ENCODE peak calls at places on chromosomes 13 and 19, in eight cellular contexts. V, B, A, Y, E, C, O and L are unnamed samples.

GRCh38 chr19:3275068-3275582 is 50.7 kb downstream of the CELF5 start:
- DNase-seq in Y (no peak), E (no peak), A (no peak), B (no peak), O (peak; percentile 10), V (no peak), C (no peak), L (no peak)

GRCh38 chr13:64810701-64811258 is 2419.4 kb downstream of the PCDH9 start:
- DNase-seq in V (no peak), A (no peak), E (no peak), O (peak; percentile 62), Y (no peak), C (peak; percentile 30), B (no peak), L (no peak)

GRCh38 chr13:52842440-52842839 is 6.0 kb downstream of the PCDH8 start:
- DNase-seq in A (no peak), B (no peak), V (no peak), Y (no peak), E (no peak), O (no peak), C (no peak), L (no peak)

GRCh38 chr19:29379257-29379986 is 146.4 kb upstream of the VSTM2B start:
- DNase-seq in C (no peak), A (no peak), O (no peak), E (no peak), Y (no peak), B (no peak), V (peak; percentile 6), L (peak; percentile 4)

GRCh38 chr13:71316964-71317363 is 550.0 kb downstream of the DACH1 start:
- DNase-seq in O (no peak), A (no peak), B (no peak), Y (no peak), C (no peak), V (no peak), E (no peak), L (no peak)

GRCh38 chr13:20826810-20827560 is 53.2 kb upstream of the EEF1AKMT1 start:
- DNase-seq in O (no peak), V (no peak), Y (no peak), C (peak; percentile 54), B (no peak), E (no peak), A (no peak), L (no peak)

GRCh38 chr13:73945871-73946270 is 188.3 kb downstream of the KLF12 start:
- DNase-seq in V (no peak), A (peak; percentile 36), C (peak; percentile 57), E (no peak), Y (peak; percentile 59), B (peak; percentile 77), O (no peak), L (no peak)

GRCh38 chr19:58304255-58304654 is 922 bp upstream of the ERVK3-1 start:
- DNase-seq in A (no peak), B (no peak), O (no peak), V (no peak), E (no peak), Y (no peak), C (no peak), L (no peak)

GRCh38 chr13:99435116-99435515 is 66.2 kb upstream of the TM9SF2 start:
- DNase-seq in Y (no peak), E (no peak), B (no peak), V (no peak), C (no peak), O (no peak), A (no peak), L (no peak)

GRCh38 chr13:112722433-112723250 is 32.8 kb downstream of the ATP11A start:
- DNase-seq in C (peak; percentile 96), B (no peak), V (peak; percentile 74), Y (no peak), E (peak; percentile 90), O (peak; percentile 77), A (peak; percentile 75), L (no peak)

GRCh38 chr13:48784906-48785555 is 131.3 kb downstream of the CYSLTR2 start:
- DNase-seq in C (peak; percentile 70), V (no peak), E (no peak), A (no peak), B (no peak), O (no peak), Y (no peak), L (no peak)

GRCh38 chr19:39032164-39032918 is at the start of gene FBXO27:
- DNase-seq in A (peak; percentile 12), C (peak; percentile 21), O (peak; percentile 33), V (peak; percentile 52), B (no peak), E (no peak), Y (peak; percentile 61), L (peak; percentile 58)

GRCh38 chr13:24208314-24208713 is 47.8 kb downstream of the SPATA13 start:
- DNase-seq in A (no peak), E (peak; percentile 69), B (no peak), O (peak; percentile 91), Y (no peak), C (peak; percentile 90), V (no peak), L (no peak)

GRCh38 chr19:54478677-54479266 is 5.7 kb upstream of the CDC42EP5 start:
- DNase-seq in B (no peak), E (no peak), V (no peak), Y (peak; percentile 39), O (peak; percentile 61), C (peak; percentile 36), A (no peak), L (no peak)

GRCh38 chr19:58227964-58228583 is 640 bp upstream of the ZNF544 start:
- DNase-seq in E (no peak), V (no peak), Y (no peak), O (no peak), A (no peak), C (no peak), B (no peak), L (peak; percentile 4)

GRCh38 chr19:46976845-46977320 is 42.8 kb upstream of the NPAS1 start:
- DNase-seq in Y (no peak), C (peak; percentile 87), A (no peak), O (no peak), V (no peak), B (peak; percentile 69), E (no peak), L (peak; percentile 16)

GRCh38 chr19:38970664-38971532 is 4.6 kb downstream of the FBXO17 start:
- DNase-seq in C (no peak), O (no peak), B (no peak), Y (no peak), E (no peak), A (no peak), V (no peak), L (no peak)

GRCh38 chr19:51259348-51260245 is 8.7 kb downstream of the SIGLECL1 start:
- DNase-seq in Y (no peak), C (no peak), V (no peak), O (peak; percentile 78), B (no peak), A (peak; percentile 15), E (no peak), L (peak; percentile 38)

GRCh38 chr13:33193428-33193974 is 92.1 kb downstream of the STARD13 start:
- DNase-seq in O (no peak), A (no peak), V (no peak), C (peak; percentile 82), E (no peak), Y (no peak), B (no peak), L (no peak)

GRCh38 chr19:1101337-1101698 is 2.5 kb upstream of the GPX4 start:
- DNase-seq in E (no peak), O (no peak), Y (no peak), C (no peak), B (no peak), A (peak; percentile 60), V (peak; percentile 77), L (no peak)

GRCh38 chr19:1104452-1105216 is 840 bp downstream of the GPX4 start:
- DNase-seq in Y (peak; percentile 85), C (peak; percentile 67), O (peak; percentile 70), V (peak; percentile 88), B (peak; percentile 91), E (no peak), A (peak; percentile 78), L (peak; percentile 68)

GRCh38 chr19:1105217-1105872 is 1.6 kb downstream of the GPX4 start:
- DNase-seq in O (peak; percentile 34), Y (no peak), C (no peak), E (no peak), B (no peak), V (no peak), A (no peak), L (no peak)

GRCh38 chr19:1103691-1104451 is at the start of gene GPX4:
- DNase-seq in B (peak; percentile 100), Y (peak; percentile 100), A (peak; percentile 99), E (peak; percentile 99), C (peak; percentile 98), O (peak; percentile 98), V (peak; percentile 99), L (peak; percentile 99)

GRCh38 chr19:1102407-1103106 is 1.2 kb upstream of the GPX4 start:
- DNase-seq in V (no peak), E (peak; percentile 99), Y (no peak), C (peak; percentile 100), A (no peak), B (no peak), O (peak; percentile 96), L (no peak)
- H3K27ac ChIP-seq in V (peak overlapping the region; percentile 92), E (peak overlapping the region; percentile 97), Y (peak overlapping the region; percentile 89), C (peak overlapping the region; percentile 82), A (peak overlapping the region; percentile 99), B (peak overlapping the region; percentile 97), O (peak overlapping the region; percentile 94), L (peak overlapping the region; percentile 73)

DNA sequence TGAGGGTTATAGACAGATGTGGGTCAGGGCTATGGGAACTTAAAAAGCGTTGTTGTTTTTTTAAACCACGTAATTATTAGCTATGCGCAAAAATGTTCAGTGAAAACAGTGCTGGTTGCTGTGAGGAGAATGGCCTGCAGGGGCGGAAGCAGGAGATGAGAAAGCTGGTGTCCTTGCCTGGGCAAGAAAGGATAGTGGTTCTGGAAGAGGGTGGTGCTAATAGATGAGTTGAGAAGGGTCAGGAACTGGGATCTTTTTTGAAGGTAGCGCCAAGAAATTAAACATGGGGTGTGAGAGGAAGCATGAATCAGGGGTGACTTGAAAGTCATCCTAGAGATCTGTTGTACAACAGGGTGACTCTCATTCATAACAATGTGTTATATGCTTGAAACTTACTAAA is 4.8 kb upstream of the SMG9 start:
- DNase-seq in V (no peak), O (peak; percentile 71), E (no peak), C (peak; percentile 76), Y (peak; percentile 14), B (no peak), A (no peak), L (no peak)
- TF ChIP-seq CTCF in V (no peak), O (peak; percentile 56), E (peak; percentile 64), C (peak; percentile 53), Y (no peak), B (no peak), A (no peak), L (no peak)

GRCh38 chr19:12015753-12016116 is 19.7 kb downstream of the ZNF433 start:
- DNase-seq in A (no peak), B (no peak), C (peak; percentile 15), Y (no peak), V (no peak), E (no peak), O (no peak), L (no peak)
- H3K4me3 ChIP-seq in A (no peak overlapping the region), B (no peak overlapping the region), C (no peak overlapping the region), Y (no peak overlapping the region), V (no peak overlapping the region), E (no peak overlapping the region), O (no peak overlapping the region), L (no peak overlapping the region)

DNA sequence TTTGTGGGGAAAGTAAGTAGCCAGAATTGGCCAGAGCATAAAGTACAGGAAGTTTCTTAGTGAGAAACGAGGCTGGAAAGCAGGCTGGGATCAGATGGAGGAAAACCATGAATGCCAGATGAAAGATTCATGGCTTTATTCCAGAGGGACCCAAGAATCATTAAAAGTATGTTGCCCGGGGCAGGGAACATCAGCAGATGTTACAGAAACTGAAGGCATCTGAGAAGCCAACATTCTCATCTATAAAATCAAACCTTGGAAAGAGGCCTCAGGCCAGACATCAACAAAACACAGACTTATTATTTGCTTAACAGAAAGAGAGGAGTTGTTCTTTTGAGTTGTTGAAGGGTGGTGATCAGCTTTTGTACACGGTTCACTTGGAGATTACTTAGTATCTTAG is 543.6 kb downstream of the RFC3 start:
- DNase-seq in Y (no peak), V (no peak), C (peak; percentile 13), E (no peak), O (peak; percentile 47), A (no peak), B (no peak), L (no peak)
- H3K27ac ChIP-seq in Y (no peak overlapping the region), V (no peak overlapping the region), C (no peak overlapping the region), E (no peak overlapping the region), O (peak overlapping the region; percentile 17), A (no peak overlapping the region), B (no peak overlapping the region), L (no peak overlapping the region)